ENCODE peak calls at places on chromosomes 13 and 19, in eight cellular contexts. M is NB4, F is RCC 7860, Y is HEK293T, O is heart right ventricle, A is H54, U is HS-5, H is cardiac fibroblast. R is an unnamed sample.

GRCh38 chr19:10288662-10289166 is 1.0 kb upstream of the ICAM5 start:
- DNase-seq in U (peak; percentile 63), F (no peak), H (no peak), A (peak; percentile 46), O (no peak), M (peak; percentile 70), Y (no peak), R (no peak)

GRCh38 chr19:4042731-4043082 is 24.0 kb downstream of the ZBTB7A start:
- DNase-seq in H (no peak), M (no peak), A (no peak), U (no peak), F (no peak), O (no peak), Y (no peak), R (no peak)

GRCh38 chr13:36143768-36144167 is 12.6 kb upstream of the DCLK1 start:
- DNase-seq in A (no peak), O (no peak), Y (no peak), H (no peak), U (no peak), M (no peak), F (no peak), R (peak; percentile 92)

GRCh38 chr19:4372630-4373367 is 27.5 kb downstream of the SH3GL1 start:
- DNase-seq in A (no peak), Y (no peak), U (no peak), M (no peak), F (no peak), O (no peak), H (no peak), R (no peak)

GRCh38 chr13:80213201-80213600 is 127.7 kb downstream of the SPRY2 start:
- DNase-seq in F (no peak), Y (no peak), H (no peak), A (no peak), U (no peak), M (no peak), O (no peak), R (no peak)

GRCh38 chr19:8451885-8452284 is 7.1 kb downstream of the HNRNPM start:
- DNase-seq in Y (no peak), F (peak; percentile 63), M (peak; percentile 71), H (no peak), U (peak; percentile 56), A (peak; percentile 50), O (no peak), R (peak; percentile 52)

GRCh38 chr13:40776681-40777165 is 5.7 kb upstream of the MRPS31 start:
- DNase-seq in Y (no peak), H (peak; percentile 32), A (no peak), O (no peak), F (peak; percentile 29), U (no peak), M (peak; percentile 92), R (no peak)

GRCh38 chr19:39321832-39322176 is 1.1 kb upstream of the LRFN1 start:
- DNase-seq in M (no peak), O (no peak), U (no peak), F (no peak), H (no peak), Y (no peak), A (no peak), R (no peak)

GRCh38 chr19:3098515-3099346 is 4.6 kb downstream of the GNA11 start:
- DNase-seq in O (peak; percentile 86), A (no peak), Y (no peak), M (peak; percentile 22), F (no peak), H (peak; percentile 44), U (no peak), R (peak; percentile 38)

GRCh38 chr13:68347220-68347619 is 1117.1 kb upstream of the PCDH9 start:
- DNase-seq in H (no peak), F (no peak), M (no peak), U (no peak), O (no peak), Y (no peak), A (no peak), R (no peak)

GRCh38 chr19:7258042-7258839 is 36.0 kb downstream of the INSR start:
- DNase-seq in M (no peak), U (no peak), H (no peak), A (no peak), O (no peak), Y (no peak), F (no peak), R (no peak)

GRCh38 chr13:50911051-50911690 is 1.6 kb downstream of the RNASEH2B start:
- DNase-seq in Y (no peak), U (no peak), F (no peak), M (peak; percentile 76), O (no peak), A (no peak), H (peak; percentile 13), R (peak; percentile 16)

GRCh38 chr13:100209857-100210580 is 121.1 kb downstream of the PCCA start:
- DNase-seq in H (peak; percentile 56), U (peak; percentile 40), F (peak; percentile 62), A (peak; percentile 30), Y (no peak), M (no peak), O (no peak), R (peak; percentile 84)

GRCh38 chr13:95457294-95457693 is 95.2 kb upstream of the CLDN10 start:
- DNase-seq in M (no peak), A (no peak), F (no peak), Y (no peak), H (no peak), O (no peak), U (no peak), R (no peak)

GRCh38 chr19:17125728-17126677 is 50.4 kb downstream of the MYO9B start:
- DNase-seq in H (peak; percentile 56), U (no peak), O (peak; percentile 64), A (no peak), F (no peak), M (peak; percentile 91), Y (no peak), R (peak; percentile 49)

GRCh38 chr19:58089846-58090245 is 8.2 kb downstream of the ZSCAN18 start:
- DNase-seq in U (no peak), F (no peak), A (no peak), O (no peak), H (no peak), Y (no peak), M (no peak), R (no peak)

GRCh38 chr19:31675187-31675913 is 326.1 kb upstream of the TSHZ3 start:
- DNase-seq in M (no peak), U (peak; percentile 2), O (no peak), A (peak; percentile 42), H (peak; percentile 46), F (peak; percentile 80), Y (no peak), R (peak; percentile 54)

GRCh38 chr13:108494991-108495661 is 134.3 kb upstream of the MYO16 start:
- DNase-seq in Y (no peak), O (no peak), U (no peak), F (no peak), M (no peak), A (no peak), H (no peak), R (no peak)

GRCh38 chr13:96544965-96545364 is 449.3 kb downstream of the OXGR1 start:
- DNase-seq in U (no peak), M (no peak), A (no peak), O (no peak), Y (no peak), F (no peak), H (no peak), R (peak; percentile 52)

GRCh38 chr13:47112900-47113299 is 216.0 kb upstream of the HTR2A start:
- DNase-seq in Y (no peak), H (no peak), O (no peak), U (no peak), M (no peak), A (no peak), F (no peak), R (no peak)

GRCh38 chr19:57025491-57025890 is 94.3 kb upstream of the USP29 start:
- DNase-seq in M (no peak), F (no peak), H (no peak), A (no peak), U (no peak), O (no peak), Y (no peak), R (no peak)

GRCh38 chr19:1057185-1057857 is 9.6 kb upstream of the ARHGAP45 start:
- DNase-seq in A (no peak), Y (no peak), H (peak; percentile 73), O (no peak), M (peak; percentile 46), U (no peak), F (peak; percentile 42), R (peak; percentile 69)

GRCh38 chr19:18432275-18433038 is 5.5 kb downstream of the ISYNA1 start:
- DNase-seq in F (no peak), M (no peak), U (no peak), H (no peak), Y (no peak), O (no peak), A (no peak), R (no peak)

GRCh38 chr19:40778045-40778864 is at the start of gene RAB4B:
- DNase-seq in A (peak; percentile 97), U (peak; percentile 94), O (peak; percentile 100), Y (peak; percentile 95), H (peak; percentile 100), F (peak; percentile 95), M (peak; percentile 98), R (peak; percentile 99)

GRCh38 chr13:26985285-26985878 is 186.2 kb downstream of the USP12 start:
- DNase-seq in U (peak; percentile 38), M (peak; percentile 93), H (peak; percentile 89), A (peak; percentile 35), Y (peak; percentile 68), F (peak; percentile 68), O (no peak), R (peak; percentile 91)

GRCh38 chr19:48962029-48962848 is 2.9 kb upstream of the FTL start:
- DNase-seq in A (peak; percentile 68), Y (no peak), F (peak; percentile 80), O (peak; percentile 54), M (peak; percentile 87), U (no peak), H (peak; percentile 48), R (no peak)

GRCh38 chr19:4534836-4535658 is at the start of gene PLIN5:
- DNase-seq in M (no peak), O (peak; percentile 83), H (peak; percentile 76), Y (peak; percentile 97), F (peak; percentile 21), U (no peak), A (no peak), R (peak; percentile 22)

GRCh38 chr13:76636881-76637280 is 249.3 kb downstream of the KCTD12 start:
- DNase-seq in H (no peak), A (no peak), U (no peak), O (no peak), M (no peak), Y (no peak), F (no peak), R (no peak)

GRCh38 chr19:3821156-3821555 is 35.0 kb upstream of the MATK start:
- DNase-seq in Y (no peak), F (no peak), A (no peak), O (no peak), H (no peak), U (no peak), M (no peak), R (no peak)

GRCh38 chr13:85806553-85807175 is 7.4 kb upstream of the SLITRK6 start:
- DNase-seq in H (peak; percentile 72), Y (peak; percentile 48), A (peak; percentile 1), O (no peak), M (peak; percentile 60), F (peak; percentile 16), U (no peak), R (peak; percentile 72)

GRCh38 chr13:74134777-74135305 is 637 bp upstream of the KLF12 start:
- DNase-seq in H (peak; percentile 33), O (peak; percentile 65), A (peak; percentile 47), Y (peak; percentile 72), M (no peak), F (peak; percentile 23), U (no peak), R (no peak)

GRCh38 chr19:48741222-48741999 is 1.0 kb upstream of the RASIP1 start:
- DNase-seq in Y (peak; percentile 74), O (peak; percentile 73), F (no peak), M (peak; percentile 74), U (no peak), A (no peak), H (no peak), R (no peak)

GRCh38 chr13:44373247-44373600 is 400 bp upstream of the SERP2 start:
- DNase-seq in A (no peak), Y (no peak), F (no peak), O (no peak), H (no peak), M (no peak), U (no peak), R (no peak)

GRCh38 chr19:4361152-4362037 is 18.0 kb downstream of the MPND start:
- DNase-seq in A (no peak), Y (no peak), O (no peak), F (no peak), H (no peak), M (no peak), U (no peak), R (no peak)

R was measured in fibroblast of the aortic adventitia.